ENCODE peak calls at places on chromosomes 11 and 22, in six cellular contexts. K is NCI-H2029 treated with DMSO at 0.1 percent for 48 hours; N is hypothalamus; W is uterus; Z is stimulated activated CD4-positive, alpha-beta T cell treated with anti-CD3 and anti-CD28 coated beads, Interleukin-15, amount 100 ng/mL, for 48 hours; B is LHCN-M2. I is an unnamed sample.

GRCh38 chr22:39254789-39255298 is 10.1 kb upstream of the PDGFB start:
- DNase-seq in K (no peak), N (no peak), W (peak; percentile 63), Z (no peak), B (peak; percentile 54), I (no peak)

GRCh38 chr11:106424111-106424510 is 346.6 kb downstream of the AASDHPPT start:
- DNase-seq in K (no peak), N (no peak), W (no peak), Z (no peak), B (peak; percentile 84), I (no peak)

GRCh38 chr22:17777005-17777716 is 2.9 kb upstream of the BID start:
- DNase-seq in K (no peak), N (no peak), W (no peak), Z (peak; percentile 58), B (no peak), I (no peak)

GRCh38 chr22:37199839-37200161 is 11.8 kb upstream of the C1QTNF6 start:
- DNase-seq in K (no peak), N (no peak), W (no peak), Z (no peak), B (no peak), I (no peak)

GRCh38 chr11:68374531-68374930 is 62.1 kb downstream of the LRP5 start:
- DNase-seq in K (no peak), N (no peak), W (no peak), Z (no peak), B (peak; percentile 58), I (no peak)

GRCh38 chr11:95711162-95711944 is 78.2 kb downstream of the FAM76B start:
- DNase-seq in K (no peak), N (no peak), W (no peak), Z (no peak), B (peak; percentile 46), I (no peak)

GRCh38 chr22:28923826-28924732 is 40.7 kb downstream of the ZNRF3 start:
- DNase-seq in K (no peak), N (no peak), W (peak; percentile 28), Z (no peak), B (no peak), I (peak; percentile 34)

GRCh38 chr22:22818202-22818538 is 69.4 kb upstream of the IGLL5 start:
- DNase-seq in K (no peak), N (no peak), W (no peak), Z (no peak), B (no peak), I (no peak)

GRCh38 chr11:99371257-99371656 is 350.5 kb downstream of the CNTN5 start:
- DNase-seq in K (no peak), N (no peak), W (no peak), Z (no peak), B (peak; percentile 8), I (no peak)

GRCh38 chr11:44011797-44012196 is 36.0 kb upstream of the ACCSL start:
- DNase-seq in K (no peak), N (no peak), W (peak; percentile 5), Z (no peak), B (no peak), I (no peak)

GRCh38 chr11:115325523-115325922 is 178.7 kb downstream of the CADM1 start:
- DNase-seq in K (no peak), N (no peak), W (no peak), Z (no peak), B (no peak), I (no peak)

GRCh38 chr11:73326929-73327811 is 19.1 kb downstream of the ARHGEF17 start:
- DNase-seq in K (no peak), N (no peak), W (no peak), Z (no peak), B (peak; percentile 65), I (no peak)

GRCh38 chr11:28384418-28384817 is 276.2 kb downstream of the METTL15 start:
- DNase-seq in K (no peak), N (no peak), W (no peak), Z (no peak), B (peak; percentile 94), I (no peak)

GRCh38 chr11:47587039-47587675 is 679 bp downstream of the FAM180B start:
- DNase-seq in K (no peak), N (no peak), W (no peak), Z (no peak), B (no peak), I (no peak)

GRCh38 chr22:27490080-27490479 is 311.5 kb downstream of the MN1 start:
- DNase-seq in K (no peak), N (no peak), W (no peak), Z (no peak), B (no peak), I (no peak)

GRCh38 chr22:48957311-48957986 is 870.2 kb downstream of the BRD1 start:
- DNase-seq in K (no peak), N (no peak), W (no peak), Z (no peak), B (no peak), I (peak; percentile 64)

GRCh38 chr22:46047841-46048595 is 71.1 kb upstream of the WNT7B start:
- DNase-seq in K (no peak), N (no peak), W (peak; percentile 30), Z (no peak), B (no peak), I (no peak)

GRCh38 chr11:60853469-60853950 is 2.2 kb downstream of the PTGDR2 start:
- DNase-seq in K (no peak), N (no peak), W (no peak), Z (no peak), B (no peak), I (no peak)

GRCh38 chr11:8959546-8960166 is 4.6 kb downstream of the TMEM9B start:
- DNase-seq in K (peak; percentile 24), N (no peak), W (peak; percentile 54), Z (peak; percentile 21), B (peak; percentile 82), I (no peak)

GRCh38 chr22:49548356-49549202 is 279.1 kb downstream of the BRD1 start:
- DNase-seq in K (no peak), N (no peak), W (no peak), Z (no peak), B (no peak), I (peak; percentile 80)

GRCh38 chr11:94769897-94770296 is 1.7 kb downstream of the AMOTL1 start:
- DNase-seq in K (no peak), N (no peak), W (no peak), Z (no peak), B (no peak), I (no peak)

GRCh38 chr22:25777411-25777810 is 35.4 kb downstream of the MYO18B start:
- DNase-seq in K (no peak), N (no peak), W (no peak), Z (no peak), B (no peak), I (no peak)

GRCh38 chr22:39655736-39656285 is 85.3 kb downstream of the CACNA1I start:
- DNase-seq in K (no peak), N (no peak), W (no peak), Z (no peak), B (no peak), I (no peak)

GRCh38 chr11:125451400-125452124 is 44.5 kb downstream of the FEZ1 start:
- DNase-seq in K (no peak), N (peak; percentile 77), W (peak; percentile 28), Z (no peak), B (no peak), I (peak; percentile 88)

GRCh38 chr11:57649826-57650738 is at the start of gene YPEL4:
- DNase-seq in K (no peak), N (peak; percentile 69), W (peak; percentile 79), Z (peak; percentile 43), B (peak; percentile 73), I (peak; percentile 94)

I was measured in lower leg skin.